ENCODE peak calls at places on chromosomes 7 and 10, in four cellular contexts. H is sigmoid colon, K is GM23338, F is WTC11. N is an unnamed sample.

GRCh38 chr7:83985766-83986165 is 208.8 kb downstream of the SEMA3A start:
- DNase-seq in H (no peak), K (no peak), F (no peak), N (no peak)

GRCh38 chr10:122234416-122234815 is 36.7 kb upstream of the BTBD16 start:
- DNase-seq in H (no peak), K (no peak), F (no peak), N (no peak)

GRCh38 chr10:93473804-93474472 is 8.2 kb downstream of the MYOF start:
- DNase-seq in H (peak), K (no peak), F (no peak), N (no peak)

GRCh38 chr10:96038476-96039387 is 4.7 kb upstream of the CCNJ start:
- DNase-seq in H (no peak), K (no peak), F (no peak), N (no peak)

GRCh38 chr7:48594349-48594748 is 330.0 kb upstream of the CDC14C start:
- DNase-seq in H (no peak), K (peak), F (no peak), N (no peak)

GRCh38 chr7:42661312-42661711 is 250.6 kb downstream of the C7orf25 start:
- DNase-seq in H (no peak), K (no peak), F (no peak), N (no peak)

GRCh38 chr10:7817576-7817975 is 729 bp upstream of the TAF3 start:
- DNase-seq in H (no peak), K (peak), F (peak), N (no peak)

GRCh38 chr7:85287126-85287825 is 100.4 kb upstream of the SEMA3D start:
- DNase-seq in H (no peak), K (no peak), F (no peak), N (no peak)

GRCh38 chr10:44980309-44981171 is 1.9 kb upstream of the DEPP1 start:
- DNase-seq in H (peak), K (no peak), F (no peak), N (peak)

GRCh38 chr7:41156268-41156667 is 546.6 kb downstream of the INHBA start:
- DNase-seq in H (no peak), K (no peak), F (no peak), N (no peak)

GRCh38 chr7:106111671-106112117 is 418 bp downstream of the SYPL1 start:
- DNase-seq in H (peak), K (peak), F (no peak), N (peak)

GRCh38 chr10:32207544-32207943 is 139.4 kb downstream of the EPC1 start:
- DNase-seq in H (no peak), K (peak), F (peak), N (peak)

GRCh38 chr10:22323538-22324305 is 2.8 kb downstream of the BMI1 start:
- DNase-seq in H (no peak), K (peak), F (no peak), N (no peak)

GRCh38 chr7:48887500-48887899 is 36.8 kb upstream of the CDC14C start:
- DNase-seq in H (no peak), K (no peak), F (no peak), N (no peak)

GRCh38 chr7:668139-668871 is 58.2 kb upstream of the DNAAF5 start:
- DNase-seq in H (peak), K (no peak), F (no peak), N (no peak)

GRCh38 chr10:14549496-14549895 is 218.8 kb upstream of the FRMD4A start:
- DNase-seq in H (no peak), K (no peak), F (no peak), N (no peak)

GRCh38 chr10:42961156-42961589 is 115.7 kb upstream of the RET start:
- DNase-seq in H (peak), K (no peak), F (peak), N (no peak)

GRCh38 chr7:123977081-123977480 is 52.0 kb downstream of the SPAM1 start:
- DNase-seq in H (no peak), K (no peak), F (no peak), N (no peak)

GRCh38 chr10:91467114-91467513 is 57.0 kb downstream of the HECTD2 start:
- DNase-seq in H (no peak), K (no peak), F (no peak), N (no peak)

GRCh38 chr10:55704950-55705349 is 656.1 kb downstream of the ZWINT start:
- DNase-seq in H (no peak), K (no peak), F (no peak), N (no peak)

GRCh38 chr10:79111427-79111826 is 42.7 kb downstream of the ZMIZ1 start:
- DNase-seq in H (no peak), K (no peak), F (no peak), N (no peak)

GRCh38 chr10:102596506-102596971 is 47.7 kb upstream of the TRIM8 start:
- DNase-seq in H (peak), K (peak), F (peak), N (peak)

GRCh38 chr7:27575647-27576046 is 87.0 kb downstream of the HIBADH start:
- DNase-seq in H (no peak), K (no peak), F (no peak), N (no peak)

GRCh38 chr7:66301249-66301648 is 96.1 kb downstream of the TPST1 start:
- DNase-seq in H (no peak), K (no peak), F (no peak), N (no peak)

GRCh38 chr10:35872666-35873065 is 230.6 kb upstream of the FZD8 start:
- DNase-seq in H (no peak), K (no peak), F (no peak), N (no peak)

GRCh38 chr7:55235115-55235514 is 130.0 kb upstream of the LANCL2 start:
- DNase-seq in H (no peak), K (no peak), F (no peak), N (no peak)

GRCh38 chr7:135714534-135715009 is 13.4 kb downstream of the SLC13A4 start:
- DNase-seq in H (no peak), K (peak), F (peak), N (no peak)

GRCh38 chr10:50740351-50740688 is 584 bp downstream of the ASAH2B start:
- DNase-seq in H (no peak), K (no peak), F (no peak), N (no peak)

GRCh38 chr7:20153999-20154398 is 63.2 kb downstream of the MACC1 start:
- DNase-seq in H (no peak), K (no peak), F (no peak), N (no peak)

DNA sequence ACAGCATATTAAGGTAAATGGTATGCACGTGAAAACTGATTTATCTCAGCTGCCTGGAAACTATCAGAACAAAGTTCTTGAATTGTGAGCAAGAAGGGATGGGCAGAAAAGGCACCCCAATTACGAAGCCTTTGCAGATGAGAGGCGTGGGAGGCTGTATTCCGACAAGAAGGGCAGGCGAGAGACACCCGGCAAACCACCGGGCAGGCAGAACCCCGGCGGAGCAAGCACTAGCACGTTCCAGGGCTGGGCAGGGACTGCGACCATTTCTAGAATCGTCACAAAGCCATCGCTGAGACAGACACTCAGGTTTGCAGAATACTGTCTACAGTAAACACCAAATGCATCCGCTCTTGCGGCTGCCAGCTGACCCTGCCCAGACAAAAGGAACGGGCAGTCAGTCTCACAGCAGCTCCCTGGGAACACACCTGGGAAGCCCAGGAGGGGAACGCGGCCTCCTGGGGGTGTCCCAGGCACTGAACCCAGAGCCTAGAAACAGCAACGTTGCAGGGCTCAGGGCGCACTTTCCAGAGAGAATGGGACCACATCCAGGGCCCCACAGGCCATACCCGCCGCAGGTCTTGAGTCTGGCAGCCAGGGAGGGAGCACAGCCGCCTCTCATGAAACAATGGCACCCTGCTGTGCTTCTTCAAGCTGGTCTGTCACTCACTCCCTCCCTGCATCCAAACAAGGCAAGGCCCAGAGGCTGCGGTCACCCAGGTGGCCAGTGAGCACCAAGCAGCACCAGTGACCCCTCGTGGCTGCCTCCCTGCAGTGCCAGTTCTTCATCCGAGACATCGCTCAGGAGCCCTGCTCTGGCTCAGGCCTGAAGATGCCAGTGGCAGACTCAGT is 261.9 kb downstream of the PTPRN2 start:
- DNase-seq in H (no peak), K (peak), F (peak), N (no peak)
- TF ChIP-seq CTCF in H (no peak), K (peak), F (peak), N (no peak)

DNA sequence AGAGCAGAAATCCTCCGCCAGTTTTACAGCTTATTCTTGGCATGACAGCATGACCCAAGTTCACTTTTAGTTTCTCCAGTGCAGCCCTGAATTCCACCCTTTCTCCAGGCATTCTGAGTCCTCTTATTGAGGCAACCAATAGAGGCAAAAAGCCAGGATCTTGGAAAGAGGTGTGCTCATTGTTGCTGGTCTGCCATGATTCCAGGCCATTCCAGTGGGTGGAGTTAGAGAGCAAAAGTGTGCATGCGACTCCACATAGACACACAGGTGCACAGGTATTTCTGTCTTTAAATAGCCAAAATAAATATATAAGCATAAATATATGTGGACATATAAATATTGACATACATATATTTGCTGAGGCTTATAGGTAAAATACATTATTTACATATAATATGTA is 224.7 kb upstream of the ADARB2 start:
- DNase-seq in H (no peak), K (peak), F (no peak), N (no peak)
- TF ChIP-seq CTCF in H (no peak), K (peak), F (no peak), N (no peak)

GRCh38 chr7:51357821-51358220 is 41.2 kb upstream of the COBL start:
- DNase-seq in H (no peak), K (no peak), F (no peak), N (no peak)
- TF ChIP-seq CTCF in H (no peak), K (no peak), F (no peak), N (no peak)

GRCh38 chr10:133098426-133099124 is 10.9 kb downstream of the ADGRA1 start:
- DNase-seq in H (no peak), K (peak), F (peak), N (no peak)
- TF ChIP-seq CTCF in H (no peak), K (peak), F (peak), N (no peak)

DNA sequence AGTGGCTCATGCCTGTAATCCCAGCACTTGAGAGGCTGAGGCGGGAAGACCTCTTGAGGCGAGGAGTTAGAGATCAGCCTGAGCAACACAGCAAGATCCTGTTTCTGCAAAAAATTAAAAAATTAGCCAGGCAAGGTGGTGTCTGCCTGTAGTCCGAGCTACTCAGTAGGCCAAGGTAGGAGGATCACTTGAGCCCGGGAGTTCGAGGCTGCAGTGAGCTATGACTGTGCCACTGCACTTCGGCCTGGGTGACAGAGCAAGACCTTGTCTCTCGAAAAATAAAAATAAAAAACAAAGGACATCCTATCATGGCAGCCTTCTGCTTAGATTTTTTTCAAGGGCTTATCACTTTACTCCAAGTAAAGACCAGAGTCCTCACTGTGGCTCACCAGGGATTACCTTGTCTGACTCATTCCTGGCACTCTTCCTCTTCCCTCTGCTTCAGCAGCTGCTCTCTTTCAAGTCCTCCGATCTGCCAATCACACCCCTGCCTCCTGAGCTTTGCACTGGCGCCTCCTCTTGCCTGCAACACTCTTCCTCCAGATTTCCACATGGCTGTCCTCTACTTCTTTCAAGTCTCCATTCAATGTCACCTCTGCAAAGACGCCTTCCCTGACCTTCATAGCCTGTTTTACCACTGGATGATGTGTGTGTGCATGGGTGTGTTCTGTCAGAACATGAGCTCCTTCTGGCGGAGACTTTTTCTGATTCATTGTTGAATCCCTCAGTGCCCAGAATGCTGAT is 7.7 kb downstream of the PRTFDC1 start:
- DNase-seq in H (no peak), K (no peak), F (no peak), N (no peak)
- TF ChIP-seq CTCF in H (no peak), K (no peak), F (no peak), N (no peak)

GRCh38 chr7:115221484-115221883 is 299.6 kb downstream of the MDFIC start:
- DNase-seq in H (no peak), K (no peak), F (no peak), N (no peak)

GRCh38 chr7:115218076-115218475 is 296.2 kb downstream of the MDFIC start:
- DNase-seq in H (no peak), K (no peak), F (no peak), N (no peak)

GRCh38 chr7:115216652-115217051 is 294.8 kb downstream of the MDFIC start:
- DNase-seq in H (no peak), K (no peak), F (no peak), N (no peak)

GRCh38 chr7:115217373-115217772 is 295.5 kb downstream of the MDFIC start:
- DNase-seq in H (no peak), K (no peak), F (no peak), N (peak)
- TF ChIP-seq CTCF in H (no peak), K (peak), F (no peak), N (peak)

GRCh38 chr10:98435178-98435577 is 11.6 kb downstream of the HPS1 start:
- DNase-seq in H (no peak), K (no peak), F (no peak), N (peak)
- TF ChIP-seq CTCF in H (no peak), K (no peak), F (no peak), N (no peak)

GRCh38 chr7:51850141-51850540 is 533.5 kb upstream of the COBL start:
- DNase-seq in H (no peak), K (no peak), F (no peak), N (no peak)
- TF ChIP-seq CTCF in H (no peak), K (no peak), F (no peak), N (no peak)

GRCh38 chr10:27072436-27073114 is 27.7 kb downstream of the ANKRD26 start:
- DNase-seq in H (no peak), K (peak), F (peak), N (no peak)
- TF ChIP-seq CTCF in H (no peak), K (peak), F (peak), N (no peak)

N was measured in GM13976.